ENCODE peak calls at places on chromosomes 16 and 17, in four cellular contexts. A, D, G and U are unnamed samples.

GRCh38 chr17:55726440-55726839 is 3.8 kb upstream of the TMEM100 start:
- DNase-seq in A (peak), D (peak), G (no peak), U (peak)

GRCh38 chr17:72502111-72502939 is 381.5 kb downstream of the SOX9 start:
- DNase-seq in A (peak), D (no peak), G (no peak), U (no peak)

GRCh38 chr17:81968850-81969812 is 8.1 kb upstream of the NOTUM start:
- DNase-seq in A (no peak), D (no peak), G (no peak), U (no peak)

GRCh38 chr16:84643180-84643583 is 5.1 kb upstream of the KLHL36 start:
- DNase-seq in A (peak), D (peak), G (peak), U (peak)

GRCh38 chr17:65572581-65573282 is 11.3 kb upstream of the AXIN2 start:
- DNase-seq in A (no peak), D (no peak), G (no peak), U (no peak)

GRCh38 chr17:81487487-81488275 is 24.9 kb downstream of the ACTG1 start:
- DNase-seq in A (peak), D (no peak), G (no peak), U (peak)

GRCh38 chr16:69762843-69763556 is 868 bp downstream of the WWP2 start:
- DNase-seq in A (peak), D (no peak), G (no peak), U (no peak)

GRCh38 chr17:49515196-49515770 is 20.2 kb downstream of the NGFR start:
- DNase-seq in A (peak), D (peak), G (peak), U (peak)

GRCh38 chr17:66403846-66404597 is 101.6 kb downstream of the PRKCA start:
- DNase-seq in A (no peak), D (no peak), G (no peak), U (no peak)

GRCh38 chr17:67376509-67376891 is 581 bp upstream of the PITPNC1 start:
- DNase-seq in A (peak), D (no peak), G (no peak), U (no peak)

GRCh38 chr17:38844261-38844757 is 9.2 kb downstream of the RPL23 start:
- DNase-seq in A (peak), D (no peak), G (no peak), U (no peak)

GRCh38 chr17:30477758-30478115 is 529 bp downstream of the GOSR1 start:
- DNase-seq in A (peak), D (no peak), G (no peak), U (no peak)

GRCh38 chr17:30476726-30477082 is 504 bp upstream of the GOSR1 start:
- DNase-seq in A (no peak), D (no peak), G (no peak), U (no peak)

GRCh38 chr17:30477083-30477757 is at the start of gene GOSR1:
- DNase-seq in A (peak), D (peak), G (peak), U (peak)

GRCh38 chr17:30472238-30472890 is 4.8 kb upstream of the GOSR1 start:
- DNase-seq in A (no peak), D (no peak), G (no peak), U (no peak)

DNA sequence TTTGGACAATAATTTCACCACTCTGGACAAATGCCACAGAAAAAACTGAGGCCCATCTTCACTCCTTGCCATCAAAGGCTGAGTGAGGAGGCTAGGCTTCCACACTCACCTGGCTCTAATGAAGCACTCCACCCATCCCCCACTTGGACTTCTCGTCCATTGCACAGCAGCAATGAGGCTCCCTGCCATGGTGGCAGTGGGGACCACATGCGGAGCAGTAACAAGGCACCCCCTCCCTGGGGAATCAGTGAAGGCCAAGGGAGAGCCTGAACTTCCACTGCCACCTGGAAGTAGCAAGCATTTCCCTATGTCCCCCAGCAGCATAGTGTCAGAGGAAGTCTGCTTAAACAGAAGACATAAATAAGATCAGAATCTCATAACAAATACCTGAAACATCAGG is 2.0 kb upstream of the GOSR1 start:
- DNase-seq in A (no peak), D (no peak), G (no peak), U (no peak)
- H3K4me3 ChIP-seq in A (no peak), D (no peak), G (no peak), U (no peak)

GRCh38 chr17:36623281-36623680 is 21.9 kb downstream of the MRM1 start:
- DNase-seq in A (no peak), D (no peak), G (no peak), U (no peak)
- H3K4me3 ChIP-seq in A (no peak), D (no peak), G (no peak), U (no peak)

DNA sequence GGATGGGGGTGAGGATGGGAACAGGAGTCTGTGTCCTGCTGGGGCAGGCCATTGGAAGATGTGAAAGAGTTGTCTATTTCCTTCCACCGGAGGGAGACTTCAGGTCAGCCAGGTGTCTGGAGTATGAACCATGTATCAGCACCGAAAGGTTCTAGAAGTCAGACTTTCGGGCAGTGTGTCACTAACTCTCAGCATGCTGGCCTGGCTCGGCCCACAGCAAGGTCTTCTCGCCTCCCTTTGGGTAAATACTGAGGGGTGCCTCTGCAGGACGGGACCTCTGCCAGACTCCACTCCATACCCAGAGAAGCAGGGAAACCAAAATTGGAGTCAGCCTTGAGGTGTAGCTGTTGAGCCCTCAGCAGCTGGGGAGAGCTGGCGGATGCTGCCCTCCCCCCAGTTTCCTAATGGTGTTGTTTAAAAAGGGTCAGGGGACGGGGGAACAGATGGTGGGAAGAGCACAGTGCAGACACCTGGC is 507 bp downstream of the CIITA start:
- DNase-seq in A (no peak), D (no peak), G (no peak), U (no peak)
- H3K4me3 ChIP-seq in A (no peak), D (no peak), G (peak), U (peak)

DNA sequence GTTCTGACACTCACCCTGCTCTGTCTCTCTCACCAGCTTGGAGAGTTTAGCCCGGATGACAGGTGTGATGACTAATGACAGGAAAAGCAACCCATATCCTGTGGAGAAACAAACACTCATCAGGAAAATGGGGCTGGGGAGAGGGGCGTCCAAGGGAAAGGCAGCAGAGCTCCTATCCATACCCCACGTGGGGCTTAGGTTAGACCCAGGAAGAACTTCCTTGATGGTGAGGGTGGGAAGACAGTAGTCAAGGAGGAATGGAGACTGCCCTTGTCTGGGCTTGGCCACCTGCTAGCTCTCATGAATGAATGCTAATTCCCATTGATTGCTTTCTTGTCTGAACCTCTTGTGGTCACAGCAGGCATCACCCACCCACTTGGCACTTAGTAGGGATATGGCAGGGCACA is 3.8 kb downstream of the SLC46A1 start:
- DNase-seq in A (no peak), D (no peak), G (no peak), U (no peak)
- H3K4me3 ChIP-seq in A (no peak), D (no peak), G (no peak), U (no peak)

GRCh38 chr17:2214887-2215615 is 88.5 kb downstream of the SMG6 start:
- DNase-seq in A (no peak), D (peak), G (peak), U (peak)
- H3K4me3 ChIP-seq in A (no peak), D (no peak), G (peak), U (peak)

GRCh38 chr17:78736526-78737079 is 45.5 kb downstream of the CYTH1 start:
- DNase-seq in A (peak), D (no peak), G (peak), U (peak)

GRCh38 chr17:78735832-78736525 is 46.1 kb downstream of the CYTH1 start:
- DNase-seq in A (peak), D (no peak), G (no peak), U (no peak)

GRCh38 chr17:78738245-78738644 is 43.8 kb downstream of the CYTH1 start:
- DNase-seq in A (no peak), D (no peak), G (no peak), U (no peak)

GRCh38 chr17:78738698-78739097 is 43.4 kb downstream of the CYTH1 start:
- DNase-seq in A (no peak), D (no peak), G (no peak), U (no peak)

GRCh38 chr17:78737332-78737731 is 44.7 kb downstream of the CYTH1 start:
- DNase-seq in A (no peak), D (no peak), G (no peak), U (no peak)
- H3K4me3 ChIP-seq in A (no peak), D (no peak), G (no peak), U (peak)